ENCODE peak calls at places on chromosomes 7 and 10, in six cellular contexts. W is H7; J is effector memory CD8-positive, alpha-beta T cell; V is AG09319; Z is stimulated activated CD4-positive, alpha-beta T cell treated with anti-CD3 and anti-CD28 coated beads, Interleukin-4, amount 100 ng/mL, for 1 hour; U is activated CD4-positive, alpha-beta T cell treated with anti-CD3 and anti-CD28 coated beads for 48 hours. E is an unnamed sample.

GRCh38 chr10:74021248-74022055 is 23.5 kb downstream of the VCL start:
- DNase-seq in U (no peak), Z (no peak), J (no peak), W (no peak), V (no peak), E (peak; percentile 62)

GRCh38 chr7:152859781-152860191 is 100.2 kb downstream of the ACTR3B start:
- DNase-seq in U (peak; percentile 19), V (no peak), Z (no peak), W (peak; percentile 86), J (no peak), E (no peak)

GRCh38 chr7:1817061-1817712 is 147.1 kb downstream of the ELFN1 start:
- DNase-seq in V (no peak), W (peak; percentile 38), U (no peak), J (no peak), Z (no peak), E (peak; percentile 68)

GRCh38 chr10:103238506-103239252 is 7.0 kb upstream of the RPEL1 start:
- DNase-seq in Z (no peak), V (peak; percentile 36), J (no peak), W (peak; percentile 69), U (no peak), E (peak; percentile 88)

GRCh38 chr10:22851865-22852239 is 76.0 kb upstream of the ARMC3 start:
- DNase-seq in W (no peak), V (no peak), U (no peak), J (no peak), Z (no peak), E (no peak)

GRCh38 chr7:100342761-100343160 is 15.2 kb upstream of the PILRB start:
- DNase-seq in Z (no peak), W (no peak), J (no peak), V (no peak), U (no peak), E (no peak)

GRCh38 chr10:11024596-11024995 is 6.9 kb downstream of the CELF2 start:
- DNase-seq in W (no peak), Z (no peak), U (no peak), J (no peak), V (no peak), E (peak; percentile 84)

GRCh38 chr7:19964198-19964597 is 190.8 kb upstream of the TMEM196 start:
- DNase-seq in U (no peak), J (no peak), Z (no peak), W (no peak), V (peak; percentile 28), E (peak; percentile 58)

GRCh38 chr10:17684537-17684936 is 40.6 kb downstream of the STAM start:
- DNase-seq in Z (no peak), J (no peak), V (no peak), W (no peak), U (no peak), E (no peak)

GRCh38 chr7:100157334-100158228 is 942 bp downstream of the TRAPPC14 start:
- DNase-seq in V (no peak), J (no peak), W (peak; percentile 81), Z (no peak), U (no peak), E (peak; percentile 95)

GRCh38 chr7:50507898-50508470 is 57.2 kb downstream of the DDC start:
- DNase-seq in W (no peak), Z (no peak), U (no peak), V (no peak), J (no peak), E (no peak)

GRCh38 chr10:32065871-32066270 is 9.6 kb upstream of the KIF5B start:
- DNase-seq in V (no peak), U (no peak), W (no peak), Z (no peak), J (no peak), E (peak; percentile 61)

GRCh38 chr7:94452257-94452656 is 57.4 kb upstream of the CASD1 start:
- DNase-seq in Z (no peak), J (no peak), U (no peak), V (no peak), W (no peak), E (no peak)

GRCh38 chr10:125296598-125296997 is 136.2 kb upstream of the CTBP2 start:
- DNase-seq in W (no peak), Z (no peak), U (no peak), J (no peak), V (no peak), E (no peak)

GRCh38 chr7:113367187-113367586 is 248.8 kb upstream of the SMIM30 start:
- DNase-seq in U (no peak), J (no peak), V (no peak), Z (no peak), W (no peak), E (no peak)

GRCh38 chr10:5551531-5552375 is 27.0 kb downstream of the CALML3 start:
- DNase-seq in U (peak; percentile 87), J (no peak), W (no peak), V (no peak), Z (peak; percentile 81), E (peak; percentile 58)

GRCh38 chr10:86450806-86451603 is 70.6 kb downstream of the WAPL start:
- DNase-seq in W (no peak), J (no peak), U (no peak), Z (no peak), V (no peak), E (no peak)

GRCh38 chr7:144812379-144813283 is 23.2 kb downstream of the TPK1 start:
- DNase-seq in U (peak; percentile 45), W (no peak), J (peak; percentile 24), V (no peak), Z (no peak), E (no peak)

GRCh38 chr7:81926154-81926553 is 156.3 kb upstream of the HGF start:
- DNase-seq in W (no peak), V (peak; percentile 3), J (no peak), Z (no peak), U (no peak), E (peak; percentile 21)

GRCh38 chr10:122057841-122058240 is 68.9 kb downstream of the TACC2 start:
- DNase-seq in Z (no peak), W (no peak), J (no peak), V (no peak), U (no peak), E (no peak)

GRCh38 chr7:76514926-76515325 is 4.6 kb downstream of the UPK3B start:
- DNase-seq in W (peak; percentile 48), J (no peak), U (no peak), Z (no peak), V (no peak), E (peak; percentile 31)

GRCh38 chr10:14022954-14023353 is 307.8 kb downstream of the FRMD4A start:
- DNase-seq in Z (no peak), J (no peak), V (no peak), U (no peak), W (no peak), E (peak; percentile 35)

GRCh38 chr10:91944880-91945630 is 21.5 kb downstream of the BTAF1 start:
- DNase-seq in U (peak; percentile 25), Z (no peak), V (no peak), W (no peak), J (no peak), E (no peak)

GRCh38 chr7:44618754-44619153 is 12.3 kb downstream of the OGDH start:
- DNase-seq in J (no peak), V (no peak), W (no peak), Z (no peak), U (no peak), E (no peak)

GRCh38 chr10:55747244-55747643 is 613.8 kb downstream of the ZWINT start:
- DNase-seq in W (no peak), J (no peak), Z (no peak), V (no peak), U (no peak), E (no peak)

GRCh38 chr10:132942740-132943554 is 577 bp upstream of the CFAP46 start:
- DNase-seq in Z (no peak), W (peak; percentile 78), J (no peak), V (no peak), U (no peak), E (peak; percentile 85)

GRCh38 chr7:101701153-101701794 is 72.2 kb upstream of the MYL10 start:
- DNase-seq in V (no peak), Z (no peak), W (no peak), U (no peak), J (no peak), E (no peak)

GRCh38 chr7:113752289-113752688 is 166.5 kb downstream of the PPP1R3A start:
- DNase-seq in Z (no peak), V (no peak), W (no peak), U (no peak), J (no peak), E (no peak)

GRCh38 chr7:116782177-116782711 is 80.1 kb upstream of the CAPZA2 start:
- DNase-seq in Z (no peak), U (no peak), V (no peak), W (peak; percentile 12), J (no peak), E (peak; percentile 32)

GRCh38 chr7:158432369-158433270 is 155.0 kb downstream of the PTPRN2 start:
- DNase-seq in V (no peak), U (no peak), J (no peak), Z (no peak), W (peak; percentile 43), E (no peak)

GRCh38 chr7:27185708-27186449 is 847 bp upstream of the HOXA11 start:
- DNase-seq in U (no peak), W (peak; percentile 71), J (no peak), V (no peak), Z (no peak), E (peak; percentile 88)

GRCh38 chr10:47363781-47364180 is 15.6 kb downstream of the RBP3 start:
- DNase-seq in U (no peak), Z (no peak), J (no peak), V (no peak), W (no peak), E (peak; percentile 39)

GRCh38 chr10:91617073-91617580 is 15.7 kb downstream of the PPP1R3C start:
- DNase-seq in V (no peak), Z (no peak), J (no peak), W (no peak), U (no peak), E (no peak)

GRCh38 chr7:52119537-52119936 is 802.9 kb upstream of the COBL start:
- DNase-seq in V (no peak), J (no peak), Z (no peak), U (no peak), W (no peak), E (no peak)

GRCh38 chr7:39691821-39692220 is 68.4 kb downstream of the RALA start:
- DNase-seq in W (no peak), Z (no peak), V (no peak), J (no peak), U (no peak), E (peak; percentile 76)